ENCODE peak calls at places on chromosomes 5 and 9, in nine cellular contexts. One of them, this sample, is unnamed.
A peak's percentile ranks its signal among the peaks of the same experiment; 100 is the strongest.

GRCh38 chr9:76456202-76456926 is 2.6 kb upstream of the GCNT1 start:
- DNase-seq in CD8-positive, alpha-beta T cell: peak; percentile 46
- DNase-seq in hepatocyte: peak; percentile 88
- DNase-seq in breast epithelium: no peak
- DNase-seq in small intestine: peak; percentile 83
- DNase-seq in right cardiac atrium: no peak
- DNase-seq in testis: no peak
- DNase-seq in GM23248: peak; percentile 23
- DNase-seq in ovary: no peak
- DNase-seq in this sample: peak; percentile 18

GRCh38 chr5:65203746-65204145 is 278.0 kb downstream of the ADAMTS6 start:
- DNase-seq in CD8-positive, alpha-beta T cell: no peak
- DNase-seq in hepatocyte: no peak
- DNase-seq in breast epithelium: no peak
- DNase-seq in small intestine: no peak
- DNase-seq in right cardiac atrium: no peak
- DNase-seq in testis: no peak
- DNase-seq in GM23248: peak; percentile 94
- DNase-seq in ovary: no peak
- DNase-seq in this sample: peak; percentile 94

GRCh38 chr5:61333351-61334223 is 1.5 kb downstream of the ZSWIM6 start:
- DNase-seq in CD8-positive, alpha-beta T cell: peak; percentile 31
- DNase-seq in hepatocyte: peak; percentile 63
- DNase-seq in breast epithelium: no peak
- DNase-seq in small intestine: peak; percentile 45
- DNase-seq in right cardiac atrium: peak; percentile 50
- DNase-seq in testis: peak; percentile 46
- DNase-seq in GM23248: peak; percentile 74
- DNase-seq in ovary: peak; percentile 40
- DNase-seq in this sample: no peak

GRCh38 chr9:76107487-76107886 is 217.0 kb downstream of the PCSK5 start:
- DNase-seq in CD8-positive, alpha-beta T cell: no peak
- DNase-seq in hepatocyte: no peak
- DNase-seq in breast epithelium: no peak
- DNase-seq in small intestine: no peak
- DNase-seq in right cardiac atrium: peak; percentile 47
- DNase-seq in testis: peak; percentile 74
- DNase-seq in GM23248: peak; percentile 71
- DNase-seq in ovary: no peak
- DNase-seq in this sample: peak; percentile 63

GRCh38 chr9:89353989-89354388 is 35.7 kb downstream of the SECISBP2 start:
- DNase-seq in CD8-positive, alpha-beta T cell: no peak
- DNase-seq in hepatocyte: no peak
- DNase-seq in breast epithelium: no peak
- DNase-seq in small intestine: no peak
- DNase-seq in right cardiac atrium: no peak
- DNase-seq in testis: peak; percentile 30
- DNase-seq in GM23248: peak; percentile 45
- DNase-seq in ovary: no peak
- DNase-seq in this sample: no peak

GRCh38 chr9:77563205-77563604 is 84.9 kb downstream of the GNA14 start:
- DNase-seq in CD8-positive, alpha-beta T cell: no peak
- DNase-seq in hepatocyte: no peak
- DNase-seq in breast epithelium: no peak
- DNase-seq in small intestine: no peak
- DNase-seq in right cardiac atrium: no peak
- DNase-seq in testis: no peak
- DNase-seq in GM23248: no peak
- DNase-seq in ovary: no peak
- DNase-seq in this sample: no peak

GRCh38 chr9:8850916-8851315 is 1051.3 kb upstream of the DMAC1 start:
- DNase-seq in CD8-positive, alpha-beta T cell: no peak
- DNase-seq in hepatocyte: no peak
- DNase-seq in breast epithelium: no peak
- DNase-seq in small intestine: no peak
- DNase-seq in right cardiac atrium: no peak
- DNase-seq in testis: no peak
- DNase-seq in GM23248: no peak
- DNase-seq in ovary: no peak
- DNase-seq in this sample: no peak

GRCh38 chr9:115649991-115650472 is 503.6 kb upstream of the PAPPA start:
- DNase-seq in CD8-positive, alpha-beta T cell: no peak
- DNase-seq in hepatocyte: peak; percentile 51
- DNase-seq in breast epithelium: no peak
- DNase-seq in small intestine: peak; percentile 14
- DNase-seq in right cardiac atrium: peak; percentile 77
- DNase-seq in testis: peak; percentile 33
- DNase-seq in GM23248: peak; percentile 66
- DNase-seq in ovary: no peak
- DNase-seq in this sample: peak; percentile 97

GRCh38 chr5:136979131-136979530 is 520.0 kb downstream of the SPOCK1 start:
- DNase-seq in CD8-positive, alpha-beta T cell: no peak
- DNase-seq in hepatocyte: no peak
- DNase-seq in breast epithelium: no peak
- DNase-seq in small intestine: no peak
- DNase-seq in right cardiac atrium: no peak
- DNase-seq in testis: no peak
- DNase-seq in GM23248: peak; percentile 6
- DNase-seq in ovary: no peak
- DNase-seq in this sample: no peak

GRCh38 chr5:127754259-127754658 is 51.1 kb downstream of the CCDC192 start:
- DNase-seq in CD8-positive, alpha-beta T cell: no peak
- DNase-seq in hepatocyte: peak; percentile 27
- DNase-seq in breast epithelium: no peak
- DNase-seq in small intestine: peak; percentile 27
- DNase-seq in right cardiac atrium: no peak
- DNase-seq in testis: no peak
- DNase-seq in GM23248: peak; percentile 13
- DNase-seq in ovary: no peak
- DNase-seq in this sample: no peak

GRCh38 chr9:74358944-74359343 is 138.2 kb upstream of the RORB start:
- DNase-seq in CD8-positive, alpha-beta T cell: no peak
- DNase-seq in hepatocyte: no peak
- DNase-seq in breast epithelium: no peak
- DNase-seq in small intestine: no peak
- DNase-seq in right cardiac atrium: no peak
- DNase-seq in testis: no peak
- DNase-seq in GM23248: no peak
- DNase-seq in ovary: no peak
- DNase-seq in this sample: no peak

GRCh38 chr5:167912944-167913343 is 378.5 kb upstream of the WWC1 start:
- DNase-seq in CD8-positive, alpha-beta T cell: no peak
- DNase-seq in hepatocyte: no peak
- DNase-seq in breast epithelium: no peak
- DNase-seq in small intestine: no peak
- DNase-seq in right cardiac atrium: no peak
- DNase-seq in testis: no peak
- DNase-seq in GM23248: no peak
- DNase-seq in ovary: no peak
- DNase-seq in this sample: no peak

GRCh38 chr9:99398241-99398640 is 176.2 kb downstream of the SEC61B start:
- DNase-seq in CD8-positive, alpha-beta T cell: no peak
- DNase-seq in hepatocyte: no peak
- DNase-seq in breast epithelium: no peak
- DNase-seq in small intestine: no peak
- DNase-seq in right cardiac atrium: no peak
- DNase-seq in testis: no peak
- DNase-seq in GM23248: peak; percentile 27
- DNase-seq in ovary: no peak
- DNase-seq in this sample: peak; percentile 21

DNA sequence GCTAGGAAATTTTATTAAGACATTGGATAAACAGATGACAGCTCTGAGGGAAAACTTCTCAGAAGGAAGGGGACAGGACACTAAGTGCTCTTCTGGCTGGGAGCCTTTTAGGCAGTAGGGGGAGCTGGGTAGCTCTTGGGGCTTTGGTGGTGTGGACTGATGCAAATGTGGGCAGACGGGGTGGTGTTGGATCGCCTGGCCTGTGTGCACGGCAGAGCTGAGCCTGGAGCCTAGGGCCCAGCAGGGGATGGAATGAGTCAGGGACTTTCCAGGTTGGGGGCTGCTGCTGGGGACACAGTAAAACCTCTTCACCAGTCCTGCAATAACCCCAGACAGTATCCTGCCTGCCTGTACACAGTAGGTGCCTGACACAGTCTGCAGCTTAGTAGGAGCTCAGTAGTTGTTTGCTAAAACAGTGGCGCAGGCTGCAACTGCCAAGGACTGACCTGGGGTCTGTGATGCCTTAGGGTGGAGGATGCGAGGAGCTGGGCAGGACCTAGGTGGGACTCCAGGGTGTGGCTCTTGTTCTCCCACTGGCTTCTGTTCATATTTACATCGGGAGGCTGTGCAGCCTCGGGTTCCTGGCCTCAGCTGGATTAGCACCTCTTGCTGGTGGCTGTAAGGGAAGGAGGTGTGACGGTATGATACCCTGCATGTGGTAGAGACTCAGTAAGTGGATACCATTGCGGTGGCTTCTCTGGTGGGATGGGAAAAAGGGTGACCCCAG is 83.8 kb downstream of the DAB2IP start:
- DNase-seq in CD8-positive, alpha-beta T cell: no peak
- DNase-seq in hepatocyte: peak; percentile 50
- DNase-seq in breast epithelium: no peak
- DNase-seq in small intestine: no peak
- DNase-seq in right cardiac atrium: no peak
- DNase-seq in testis: peak; percentile 61
- DNase-seq in GM23248: peak; percentile 79
- DNase-seq in ovary: no peak
- DNase-seq in this sample: peak; percentile 56
- H3K4me3 ChIP-seq in CD8-positive, alpha-beta T cell: no peak overlapping the region
- H3K4me3 ChIP-seq in hepatocyte: no peak overlapping the region
- H3K4me3 ChIP-seq in breast epithelium: peak overlapping the region; percentile 52
- H3K4me3 ChIP-seq in small intestine: no peak overlapping the region
- H3K4me3 ChIP-seq in right cardiac atrium: no peak overlapping the region
- H3K4me3 ChIP-seq in testis: no peak overlapping the region
- H3K4me3 ChIP-seq in GM23248: no peak overlapping the region
- H3K4me3 ChIP-seq in ovary: peak overlapping the region; percentile 45
- H3K4me3 ChIP-seq in this sample: no peak overlapping the region

DNA sequence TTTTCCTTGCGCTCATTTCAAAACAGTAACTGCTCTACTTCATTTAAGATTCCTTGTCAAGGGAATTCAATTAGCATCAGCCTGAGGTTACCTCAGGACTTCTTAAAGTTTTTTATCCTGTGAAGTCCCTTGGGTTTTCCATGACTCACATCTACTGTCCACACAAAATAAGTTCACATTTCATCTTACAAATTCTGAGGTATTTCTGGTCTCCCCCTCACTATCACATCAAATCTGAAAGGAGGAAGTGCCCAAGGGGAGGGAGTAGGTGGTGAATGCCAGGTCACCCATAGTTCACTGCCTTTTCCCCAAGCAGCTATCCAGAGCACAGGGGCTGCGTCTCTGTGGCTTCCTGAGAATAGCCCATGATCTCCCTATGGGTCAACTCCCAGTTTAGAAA is 227.1 kb upstream of the NREP start:
- DNase-seq in CD8-positive, alpha-beta T cell: no peak
- DNase-seq in hepatocyte: no peak
- DNase-seq in breast epithelium: no peak
- DNase-seq in small intestine: no peak
- DNase-seq in right cardiac atrium: no peak
- DNase-seq in testis: no peak
- DNase-seq in GM23248: peak; percentile 92
- DNase-seq in ovary: no peak
- DNase-seq in this sample: peak; percentile 99
- H3K4me3 ChIP-seq in CD8-positive, alpha-beta T cell: no peak overlapping the region
- H3K4me3 ChIP-seq in hepatocyte: no peak overlapping the region
- H3K4me3 ChIP-seq in breast epithelium: no peak overlapping the region
- H3K4me3 ChIP-seq in small intestine: no peak overlapping the region
- H3K4me3 ChIP-seq in right cardiac atrium: no peak overlapping the region
- H3K4me3 ChIP-seq in testis: no peak overlapping the region
- H3K4me3 ChIP-seq in GM23248: no peak overlapping the region
- H3K4me3 ChIP-seq in ovary: no peak overlapping the region
- H3K4me3 ChIP-seq in this sample: no peak overlapping the region

GRCh38 chr5:75538201-75538600 is 26.5 kb downstream of the POLK start:
- DNase-seq in CD8-positive, alpha-beta T cell: no peak
- DNase-seq in hepatocyte: no peak
- DNase-seq in breast epithelium: no peak
- DNase-seq in small intestine: no peak
- DNase-seq in right cardiac atrium: no peak
- DNase-seq in testis: no peak
- DNase-seq in GM23248: no peak
- DNase-seq in ovary: no peak
- DNase-seq in this sample: peak; percentile 19

GRCh38 chr5:75536147-75536546 is 24.5 kb downstream of the POLK start:
- DNase-seq in CD8-positive, alpha-beta T cell: no peak
- DNase-seq in hepatocyte: no peak
- DNase-seq in breast epithelium: no peak
- DNase-seq in small intestine: no peak
- DNase-seq in right cardiac atrium: no peak
- DNase-seq in testis: no peak
- DNase-seq in GM23248: no peak
- DNase-seq in ovary: no peak
- DNase-seq in this sample: no peak

GRCh38 chr5:75536694-75537360 is 25.1 kb downstream of the POLK start:
- DNase-seq in CD8-positive, alpha-beta T cell: no peak
- DNase-seq in hepatocyte: no peak
- DNase-seq in breast epithelium: no peak
- DNase-seq in small intestine: no peak
- DNase-seq in right cardiac atrium: no peak
- DNase-seq in testis: no peak
- DNase-seq in GM23248: no peak
- DNase-seq in ovary: no peak
- DNase-seq in this sample: no peak

GRCh38 chr5:75532190-75532589 is 20.5 kb downstream of the POLK start:
- DNase-seq in CD8-positive, alpha-beta T cell: no peak
- DNase-seq in hepatocyte: no peak
- DNase-seq in breast epithelium: no peak
- DNase-seq in small intestine: no peak
- DNase-seq in right cardiac atrium: no peak
- DNase-seq in testis: no peak
- DNase-seq in GM23248: no peak
- DNase-seq in ovary: no peak
- DNase-seq in this sample: no peak

DNA sequence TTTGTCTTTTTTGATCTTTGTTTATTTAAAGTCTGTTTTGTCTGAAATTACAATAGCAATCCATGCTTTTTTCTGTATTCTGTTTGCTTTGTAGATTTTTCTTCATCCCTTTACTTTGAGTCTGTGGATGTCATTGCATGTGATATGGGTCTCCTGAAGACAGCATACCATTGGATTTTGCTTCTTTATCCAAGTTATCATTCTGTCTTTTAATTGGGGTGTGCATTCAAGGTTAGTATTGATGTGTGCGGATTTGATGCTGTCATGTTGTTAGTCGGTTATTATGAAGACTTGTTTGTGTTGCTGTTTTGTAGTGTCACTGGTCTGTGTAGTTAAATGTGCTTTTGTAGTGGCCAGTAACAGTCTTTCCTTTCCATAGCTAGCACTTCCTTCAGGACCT is 23.0 kb downstream of the POLK start:
- DNase-seq in CD8-positive, alpha-beta T cell: no peak
- DNase-seq in hepatocyte: no peak
- DNase-seq in breast epithelium: no peak
- DNase-seq in small intestine: no peak
- DNase-seq in right cardiac atrium: no peak
- DNase-seq in testis: no peak
- DNase-seq in GM23248: no peak
- DNase-seq in ovary: no peak
- DNase-seq in this sample: no peak
- H3K4me3 ChIP-seq in CD8-positive, alpha-beta T cell: no peak overlapping the region
- H3K4me3 ChIP-seq in hepatocyte: no peak overlapping the region
- H3K4me3 ChIP-seq in breast epithelium: no peak overlapping the region
- H3K4me3 ChIP-seq in small intestine: no peak overlapping the region
- H3K4me3 ChIP-seq in right cardiac atrium: no peak overlapping the region
- H3K4me3 ChIP-seq in testis: no peak overlapping the region
- H3K4me3 ChIP-seq in GM23248: no peak overlapping the region
- H3K4me3 ChIP-seq in ovary: no peak overlapping the region
- H3K4me3 ChIP-seq in this sample: no peak overlapping the region

GRCh38 chr5:51378778-51379652 is 4.2 kb upstream of the ISL1 start:
- DNase-seq in CD8-positive, alpha-beta T cell: no peak
- DNase-seq in hepatocyte: no peak
- DNase-seq in breast epithelium: no peak
- DNase-seq in small intestine: no peak
- DNase-seq in right cardiac atrium: no peak
- DNase-seq in testis: peak; percentile 56
- DNase-seq in GM23248: peak; percentile 18
- DNase-seq in ovary: no peak
- DNase-seq in this sample: no peak
- H3K4me3 ChIP-seq in CD8-positive, alpha-beta T cell: no peak overlapping the region
- H3K4me3 ChIP-seq in hepatocyte: peak overlapping the region; percentile 46
- H3K4me3 ChIP-seq in breast epithelium: peak overlapping the region; percentile 30
- H3K4me3 ChIP-seq in small intestine: no peak overlapping the region
- H3K4me3 ChIP-seq in right cardiac atrium: peak overlapping the region; percentile 38
- H3K4me3 ChIP-seq in testis: no peak overlapping the region
- H3K4me3 ChIP-seq in GM23248: peak overlapping the region; percentile 21
- H3K4me3 ChIP-seq in ovary: no peak overlapping the region
- H3K4me3 ChIP-seq in this sample: no peak overlapping the region

This sample was measured in fibroblast of mammary gland.